ENCODE peak calls at places on chromosomes 5 and 9, in six cellular contexts. I is RPMI7951; F is central memory CD4-positive, alpha-beta T cell; E is G401; J is stimulated activated CD8-positive, alpha-beta memory T cell treated with anti-CD3 and anti-CD28 coated beads, Interleukin-4, amount 100 ng/mL, for 48 hours; Z is nephron progenitor cell. V is an unnamed sample.

GRCh38 chr5:154966081-154966841 is 25.4 kb downstream of the MRPL22 start:
- DNase-seq in I (no peak), F (no peak), E (no peak), J (no peak), Z (no peak), V (no peak)

GRCh38 chr9:106859957-106860715 is 2.8 kb upstream of the ZNF462 start:
- DNase-seq in I (peak; percentile 55), F (no peak), E (no peak), J (no peak), Z (peak; percentile 73), V (no peak)

GRCh38 chr5:2900360-2900759 is 148.9 kb upstream of the IRX2 start:
- DNase-seq in I (no peak), F (no peak), E (no peak), J (no peak), Z (no peak), V (no peak)

GRCh38 chr5:64789457-64789856 is 20.7 kb downstream of the CWC27 start:
- DNase-seq in I (no peak), F (no peak), E (no peak), J (no peak), Z (no peak), V (no peak)

GRCh38 chr5:143874312-143874711 is 62.4 kb downstream of the HMHB1 start:
- DNase-seq in I (peak; percentile 54), F (no peak), E (peak; percentile 23), J (no peak), Z (peak; percentile 15), V (no peak)

GRCh38 chr9:92974696-92975451 is 27.6 kb downstream of the FGD3 start:
- DNase-seq in I (no peak), F (no peak), E (no peak), J (peak; percentile 21), Z (no peak), V (no peak)

GRCh38 chr9:104923289-104923688 is 4.7 kb downstream of the ABCA1 start:
- DNase-seq in I (no peak), F (no peak), E (no peak), J (no peak), Z (no peak), V (no peak)

GRCh38 chr9:21608200-21608599 is 126.1 kb upstream of the IFNE start:
- DNase-seq in I (no peak), F (no peak), E (no peak), J (no peak), Z (no peak), V (no peak)

GRCh38 chr5:179732918-179733763 is 519 bp downstream of the MAML1 start:
- DNase-seq in I (peak; percentile 33), F (no peak), E (peak; percentile 45), J (peak; percentile 45), Z (peak; percentile 55), V (peak; percentile 49)

GRCh38 chr5:142540774-142541466 is 145.0 kb downstream of the FGF1 start:
- DNase-seq in I (peak; percentile 92), F (no peak), E (no peak), J (no peak), Z (no peak), V (no peak)

GRCh38 chr5:159211712-159212111 is 2.4 kb upstream of the RNF145 start:
- DNase-seq in I (no peak), F (no peak), E (no peak), J (no peak), Z (no peak), V (no peak)

GRCh38 chr5:111551569-111552275 is 39.4 kb upstream of the STARD4 start:
- DNase-seq in I (peak; percentile 51), F (no peak), E (peak; percentile 39), J (no peak), Z (no peak), V (no peak)

GRCh38 chr5:146788918-146789317 is 89.6 kb downstream of the PPP2R2B start:
- DNase-seq in I (no peak), F (no peak), E (no peak), J (no peak), Z (no peak), V (no peak)

GRCh38 chr5:103617090-103617489 is 54.5 kb upstream of the NUDT12 start:
- DNase-seq in I (no peak), F (no peak), E (no peak), J (no peak), Z (no peak), V (no peak)

GRCh38 chr5:144368556-144368955 is 197.9 kb downstream of the KCTD16 start:
- DNase-seq in I (no peak), F (no peak), E (no peak), J (no peak), Z (no peak), V (no peak)

GRCh38 chr9:100492952-100493351 is 20.0 kb downstream of the TMEFF1 start:
- DNase-seq in I (peak; percentile 57), F (no peak), E (no peak), J (no peak), Z (no peak), V (no peak)

GRCh38 chr9:113241161-113241560 is 19.8 kb downstream of the SLC31A1 start:
- DNase-seq in I (no peak), F (no peak), E (no peak), J (no peak), Z (no peak), V (no peak)

GRCh38 chr9:23467276-23467675 is 358.8 kb downstream of the ELAVL2 start:
- DNase-seq in I (no peak), F (no peak), E (no peak), J (no peak), Z (no peak), V (no peak)

GRCh38 chr5:143594913-143595818 is 191.7 kb upstream of the NR3C1 start:
- DNase-seq in I (peak; percentile 10), F (no peak), E (peak; percentile 7), J (no peak), Z (no peak), V (no peak)

GRCh38 chr5:171340491-171340890 is 31.4 kb downstream of the TLX3 start:
- DNase-seq in I (no peak), F (no peak), E (no peak), J (no peak), Z (no peak), V (no peak)

GRCh38 chr5:154095819-154096380 is 57.1 kb downstream of the MFAP3 start:
- DNase-seq in I (no peak), F (no peak), E (no peak), J (no peak), Z (no peak), V (no peak)

GRCh38 chr5:101424530-101425175 is 521.6 kb upstream of the ST8SIA4 start:
- DNase-seq in I (no peak), F (no peak), E (no peak), J (no peak), Z (no peak), V (no peak)

GRCh38 chr9:107243757-107244156 is 39.3 kb upstream of the RAD23B start:
- DNase-seq in I (peak; percentile 80), F (peak; percentile 3), E (no peak), J (peak; percentile 41), Z (no peak), V (no peak)

GRCh38 chr5:143041-143440 is 48.3 kb upstream of the LRRC14B start:
- DNase-seq in I (no peak), F (no peak), E (no peak), J (no peak), Z (no peak), V (no peak)

GRCh38 chr9:27276182-27277030 is 20.5 kb downstream of the EQTN start:
- DNase-seq in I (peak; percentile 43), F (peak; percentile 19), E (peak; percentile 74), J (no peak), Z (peak; percentile 26), V (peak; percentile 38)

GRCh38 chr5:147567917-147568598 is 58.2 kb upstream of the DPYSL3 start:
- DNase-seq in I (peak; percentile 98), F (no peak), E (no peak), J (no peak), Z (no peak), V (no peak)

GRCh38 chr5:73233053-73233460 is 60.1 kb downstream of the TMEM174 start:
- DNase-seq in I (no peak), F (no peak), E (no peak), J (no peak), Z (peak; percentile 30), V (no peak)

GRCh38 chr5:45261125-45261524 is 435.1 kb downstream of the HCN1 start:
- DNase-seq in I (no peak), F (no peak), E (no peak), J (no peak), Z (no peak), V (no peak)

GRCh38 chr5:181173420-181174342 is 26.3 kb downstream of the OR2V2 start:
- DNase-seq in I (peak; percentile 43), F (peak; percentile 58), E (no peak), J (peak; percentile 91), Z (peak; percentile 49), V (peak; percentile 60)

GRCh38 chr9:134025606-134026541 is 593 bp downstream of the BRD3OS start:
- DNase-seq in I (peak; percentile 36), F (peak; percentile 48), E (peak; percentile 31), J (peak; percentile 72), Z (peak; percentile 65), V (peak; percentile 43)

V was measured in CD4-positive, alpha-beta memory T cell.